ENCODE peak calls at places on chromosomes 12 and 14, in eight cellular contexts. F, Z, P, Y, G, V, U and C are unnamed samples.

GRCh38 chr12:85725991-85726390 is 110.2 kb downstream of the RASSF9 start:
- DNase-seq in F (no peak), Z (no peak), P (no peak), Y (no peak), G (no peak), V (no peak), U (no peak), C (peak; percentile 11)

GRCh38 chr12:121809712-121810116 is 5.9 kb downstream of the SETD1B start:
- DNase-seq in F (no peak), Z (no peak), P (no peak), Y (no peak), G (no peak), V (peak; percentile 16), U (no peak), C (no peak)

GRCh38 chr12:5173511-5174011 is 129.9 kb downstream of the KCNA5 start:
- DNase-seq in F (no peak), Z (no peak), P (no peak), Y (no peak), G (no peak), V (peak; percentile 48), U (no peak), C (no peak)

GRCh38 chr14:61568572-61569011 is 126.7 kb upstream of the HIF1A start:
- DNase-seq in F (peak; percentile 72), Z (peak; percentile 62), P (no peak), Y (peak; percentile 72), G (peak; percentile 98), V (peak; percentile 44), U (no peak), C (peak; percentile 57)

GRCh38 chr12:113136128-113136989 is 798 bp upstream of the RASAL1 start:
- DNase-seq in F (peak; percentile 55), Z (peak; percentile 67), P (no peak), Y (no peak), G (peak; percentile 67), V (no peak), U (no peak), C (no peak)

GRCh38 chr12:4286228-4286627 is 12.7 kb downstream of the CCND2 start:
- DNase-seq in F (no peak), Z (no peak), P (no peak), Y (no peak), G (no peak), V (no peak), U (no peak), C (no peak)

GRCh38 chr12:40149673-40150260 is 43.9 kb upstream of the SLC2A13 start:
- DNase-seq in F (no peak), Z (peak; percentile 23), P (no peak), Y (no peak), G (no peak), V (no peak), U (no peak), C (peak; percentile 59)

GRCh38 chr14:98082833-98083232 is 1189.2 kb downstream of the BCL11B start:
- DNase-seq in F (peak; percentile 1), Z (no peak), P (no peak), Y (no peak), G (no peak), V (no peak), U (no peak), C (no peak)

GRCh38 chr12:109999983-110000505 is 814 bp downstream of the ANKRD13A start:
- DNase-seq in F (peak; percentile 49), Z (no peak), P (peak; percentile 29), Y (no peak), G (peak; percentile 76), V (no peak), U (no peak), C (peak; percentile 46)

GRCh38 chr12:15180325-15180724 is 40.9 kb downstream of the RERG start:
- DNase-seq in F (no peak), Z (no peak), P (no peak), Y (no peak), G (no peak), V (no peak), U (no peak), C (no peak)

GRCh38 chr14:21104448-21105060 is 3.7 kb downstream of the TMEM253 start:
- DNase-seq in F (peak; percentile 87), Z (peak; percentile 85), P (peak; percentile 76), Y (peak; percentile 89), G (peak; percentile 80), V (peak; percentile 77), U (no peak), C (peak; percentile 88)

GRCh38 chr14:86296173-86296572 is 766.2 kb downstream of the FLRT2 start:
- DNase-seq in F (no peak), Z (no peak), P (no peak), Y (no peak), G (no peak), V (no peak), U (peak; percentile 76), C (no peak)

GRCh38 chr14:74401504-74402241 is 24.3 kb downstream of the SYNDIG1L start:
- DNase-seq in F (peak; percentile 82), Z (peak; percentile 38), P (no peak), Y (no peak), G (peak; percentile 92), V (peak; percentile 33), U (peak; percentile 12), C (peak; percentile 19)

GRCh38 chr14:59044707-59045106 is 143.8 kb upstream of the DAAM1 start:
- DNase-seq in F (no peak), Z (no peak), P (no peak), Y (no peak), G (no peak), V (no peak), U (no peak), C (peak; percentile 33)

GRCh38 chr12:94649349-94650142 is 811 bp downstream of the TMCC3 start:
- DNase-seq in F (peak; percentile 67), Z (peak; percentile 61), P (peak; percentile 51), Y (peak; percentile 83), G (no peak), V (peak; percentile 64), U (no peak), C (peak; percentile 52)

GRCh38 chr14:20801726-20802125 is 918 bp downstream of the RNASE1 start:
- DNase-seq in F (no peak), Z (peak; percentile 68), P (no peak), Y (peak; percentile 73), G (no peak), V (no peak), U (no peak), C (no peak)

GRCh38 chr12:28033538-28033915 is 61.0 kb upstream of the PTHLH start:
- DNase-seq in F (no peak), Z (no peak), P (no peak), Y (no peak), G (no peak), V (no peak), U (no peak), C (peak; percentile 92)

GRCh38 chr14:75306917-75307699 is 28.5 kb downstream of the FOS start:
- DNase-seq in F (peak; percentile 41), Z (no peak), P (no peak), Y (peak; percentile 21), G (peak; percentile 87), V (no peak), U (no peak), C (peak; percentile 52)

GRCh38 chr14:35959835-35960234 is 133.7 kb downstream of the BRMS1L start:
- DNase-seq in F (no peak), Z (no peak), P (no peak), Y (no peak), G (no peak), V (no peak), U (no peak), C (peak; percentile 6)
- TF ChIP-seq CTCF in F (no peak), Z (no peak), P (no peak), Y (no peak), G (peak; percentile 30), V (no peak), U (peak; percentile 11), C (no peak)

DNA sequence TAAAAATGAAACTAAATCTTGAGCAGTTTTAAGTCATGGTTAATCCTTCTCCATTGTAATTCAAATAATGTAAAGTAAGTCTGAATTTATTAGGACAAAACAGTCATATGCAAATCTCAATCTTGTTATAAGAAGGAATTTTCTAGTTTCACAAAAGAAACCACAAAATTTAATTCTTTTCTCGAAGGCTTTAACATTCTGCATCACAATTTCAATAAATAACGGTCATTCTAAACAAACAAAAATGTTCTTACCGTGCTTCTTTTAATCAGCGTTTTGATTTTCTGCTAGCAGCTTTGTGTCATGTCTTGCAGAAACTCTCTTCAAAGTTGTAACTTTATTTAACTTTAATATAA is 225 bp downstream of the CLEC2B start:
- DNase-seq in F (no peak), Z (no peak), P (no peak), Y (no peak), G (no peak), V (no peak), U (no peak), C (no peak)
- H3K4me3 ChIP-seq in F (no peak overlapping the region), Z (peak overlapping the region; percentile 23), P (peak overlapping the region; percentile 37), Y (peak overlapping the region; percentile 47), G (peak overlapping the region; percentile 70), V (peak overlapping the region; percentile 71), U (no peak overlapping the region), C (peak overlapping the region; percentile 55)

DNA sequence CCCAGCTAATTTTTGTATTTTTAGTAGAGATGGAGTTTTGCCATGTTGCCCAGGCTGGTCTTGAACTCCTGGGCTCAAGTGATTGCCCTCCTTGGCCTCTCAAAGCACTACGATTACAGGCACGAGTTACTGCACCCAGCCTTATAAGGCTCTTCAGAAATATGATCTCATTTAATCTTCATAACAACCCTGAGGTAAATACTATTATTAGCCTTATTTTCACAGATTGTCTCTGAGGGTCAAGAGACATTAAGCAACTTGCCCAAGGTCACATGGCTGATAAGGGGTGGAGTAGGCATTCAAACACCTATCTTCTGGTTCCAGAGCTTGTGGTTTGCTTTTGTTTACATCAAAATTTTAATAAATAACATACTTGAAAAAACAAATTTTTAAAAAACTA is 5.2 kb downstream of the PRKAG1 start:
- DNase-seq in F (no peak), Z (no peak), P (no peak), Y (no peak), G (no peak), V (no peak), U (no peak), C (no peak)
- TF ChIP-seq CTCF in F (no peak), Z (no peak), P (no peak), Y (no peak), G (no peak), V (no peak), U (no peak), C (no peak)

DNA sequence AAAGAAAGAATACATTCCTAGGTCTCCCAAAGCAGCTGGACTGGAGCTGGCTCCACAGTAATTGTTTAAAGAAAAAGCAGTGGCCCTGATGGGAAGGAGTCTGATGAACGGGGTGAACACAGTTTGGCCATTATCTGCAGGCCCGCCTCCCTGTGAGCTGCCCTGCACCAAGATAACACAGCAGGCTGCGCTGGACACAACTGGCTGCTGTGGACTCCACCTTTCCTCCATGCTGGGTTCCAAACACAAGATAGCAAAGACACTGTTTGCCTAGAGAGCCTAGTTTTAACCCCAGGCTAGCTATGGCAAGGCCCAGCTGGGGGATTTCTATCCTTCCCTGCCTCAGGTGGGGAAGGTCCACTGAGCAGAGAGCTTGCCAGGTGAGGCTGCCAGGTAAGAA is 34.6 kb downstream of the ZFP36L1 start:
- DNase-seq in F (no peak), Z (no peak), P (no peak), Y (no peak), G (no peak), V (no peak), U (no peak), C (no peak)
- H3K4me3 ChIP-seq in F (no peak overlapping the region), Z (no peak overlapping the region), P (no peak overlapping the region), Y (no peak overlapping the region), G (no peak overlapping the region), V (no peak overlapping the region), U (no peak overlapping the region), C (no peak overlapping the region)